ENCODE peak calls at places on chromosomes 6 and 20, in eight cellular contexts. U is WTC11, A is AG10803, H is GM06990, E is fibroblast of the aortic adventitia, I is cardiac muscle cell, G is body of pancreas, O is glutamatergic neuron. Y is an unnamed sample.

GRCh38 chr20:50439539-50440453 is 70.4 kb upstream of the PTPN1 start:
- DNase-seq in U (no peak), A (no peak), H (no peak), E (no peak), I (no peak), G (no peak), O (no peak), Y (no peak)

GRCh38 chr6:115131709-115132490 is 789.1 kb upstream of the HS3ST5 start:
- DNase-seq in U (no peak), A (no peak), H (no peak), E (no peak), I (no peak), G (no peak), O (no peak), Y (no peak)

GRCh38 chr6:10028202-10028601 is 386.7 kb downstream of the TFAP2A start:
- DNase-seq in U (no peak), A (no peak), H (no peak), E (no peak), I (no peak), G (no peak), O (no peak), Y (no peak)

GRCh38 chr20:3672864-3673550 is 8.8 kb downstream of the ADAM33 start:
- DNase-seq in U (peak; percentile 35), A (no peak), H (no peak), E (no peak), I (no peak), G (no peak), O (no peak), Y (no peak)

GRCh38 chr6:111211411-111212030 is 124.2 kb downstream of the SLC16A10 start:
- DNase-seq in U (no peak), A (no peak), H (no peak), E (no peak), I (no peak), G (no peak), O (no peak), Y (no peak)

GRCh38 chr20:53738039-53738944 is 144.7 kb upstream of the ZNF217 start:
- DNase-seq in U (peak; percentile 64), A (peak; percentile 98), H (no peak), E (no peak), I (peak; percentile 86), G (peak; percentile 81), O (peak; percentile 68), Y (peak; percentile 79)

GRCh38 chr6:158560787-158561246 is 926 bp downstream of the TMEM181 start:
- DNase-seq in U (no peak), A (peak; percentile 17), H (peak; percentile 40), E (peak; percentile 22), I (peak; percentile 28), G (peak; percentile 43), O (no peak), Y (no peak)

GRCh38 chr20:49865559-49865958 is 49.8 kb downstream of the SPATA2 start:
- DNase-seq in U (no peak), A (peak; percentile 86), H (no peak), E (peak; percentile 55), I (no peak), G (no peak), O (no peak), Y (no peak)

GRCh38 chr20:61480158-61480825 is 228.2 kb downstream of the CDH4 start:
- DNase-seq in U (peak; percentile 52), A (no peak), H (no peak), E (no peak), I (no peak), G (no peak), O (no peak), Y (no peak)

GRCh38 chr6:169378620-169379381 is 125.2 kb upstream of the THBS2 start:
- DNase-seq in U (no peak), A (no peak), H (no peak), E (no peak), I (no peak), G (no peak), O (no peak), Y (no peak)

GRCh38 chr6:11919771-11920440 is 92.2 kb upstream of the HIVEP1 start:
- DNase-seq in U (no peak), A (peak; percentile 47), H (no peak), E (no peak), I (no peak), G (no peak), O (no peak), Y (no peak)

GRCh38 chr6:9139762-9140161 is 704.4 kb upstream of the SLC35B3 start:
- DNase-seq in U (no peak), A (peak; percentile 81), H (no peak), E (peak; percentile 74), I (no peak), G (no peak), O (no peak), Y (no peak)

GRCh38 chr6:91704531-91704930 is 1117.7 kb upstream of the MAP3K7 start:
- DNase-seq in U (no peak), A (peak; percentile 3), H (no peak), E (no peak), I (no peak), G (no peak), O (no peak), Y (no peak)

GRCh38 chr20:61768926-61769832 is 296.5 kb downstream of the TAF4 start:
- DNase-seq in U (no peak), A (no peak), H (no peak), E (no peak), I (no peak), G (no peak), O (no peak), Y (no peak)

GRCh38 chr6:139748353-139749146 is 374.1 kb upstream of the CITED2 start:
- DNase-seq in U (no peak), A (peak; percentile 29), H (no peak), E (peak; percentile 86), I (peak; percentile 64), G (no peak), O (no peak), Y (peak; percentile 32)

GRCh38 chr20:36582322-36582721 is 8.9 kb downstream of the TGIF2 start:
- DNase-seq in U (no peak), A (no peak), H (no peak), E (no peak), I (no peak), G (no peak), O (no peak), Y (no peak)

GRCh38 chr6:41531591-41532582 is 14.3 kb upstream of the FOXP4 start:
- DNase-seq in U (no peak), A (peak; percentile 88), H (peak; percentile 91), E (peak; percentile 55), I (no peak), G (no peak), O (no peak), Y (no peak)

GRCh38 chr6:45327956-45328522 is at the start of gene RUNX2:
- DNase-seq in U (no peak), A (peak; percentile 89), H (no peak), E (peak; percentile 95), I (peak; percentile 17), G (no peak), O (no peak), Y (no peak)

GRCh38 chr20:44091026-44091425 is 96.0 kb downstream of the JPH2 start:
- DNase-seq in U (no peak), A (no peak), H (no peak), E (peak; percentile 20), I (no peak), G (no peak), O (no peak), Y (no peak)

GRCh38 chr6:88013554-88013953 is 34.1 kb upstream of the SPACA1 start:
- DNase-seq in U (no peak), A (no peak), H (no peak), E (no peak), I (no peak), G (no peak), O (no peak), Y (no peak)
- TF ChIP-seq CTCF in U (no peak), A (peak; percentile 20), H (peak; percentile 32), E (no peak), I (no peak), G (no peak), O (peak; percentile 12), Y (no peak)

DNA sequence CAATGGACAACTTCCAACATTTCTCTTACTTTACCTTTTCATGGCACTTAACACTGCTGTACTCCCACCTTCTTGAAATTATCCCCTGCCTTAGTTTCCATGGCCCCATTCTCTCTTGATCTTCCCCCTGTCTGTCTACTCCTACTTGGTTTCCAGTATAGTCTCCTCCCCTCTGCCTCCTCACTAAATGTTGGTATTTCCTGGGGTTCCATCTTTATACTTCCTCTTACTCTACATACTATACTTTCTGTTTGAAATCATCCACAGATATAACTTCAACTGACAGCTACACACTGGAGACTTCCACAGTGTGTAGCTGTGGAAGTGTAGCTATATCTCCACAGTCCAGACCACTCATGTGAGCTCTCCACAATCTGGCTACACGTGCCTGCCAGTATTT is 13.5 kb downstream of the ZHX3 start:
- DNase-seq in U (no peak), A (no peak), H (no peak), E (no peak), I (no peak), G (no peak), O (no peak), Y (no peak)
- TF ChIP-seq CTCF in U (no peak), A (no peak), H (no peak), E (no peak), I (no peak), G (no peak), O (no peak), Y (no peak)

DNA sequence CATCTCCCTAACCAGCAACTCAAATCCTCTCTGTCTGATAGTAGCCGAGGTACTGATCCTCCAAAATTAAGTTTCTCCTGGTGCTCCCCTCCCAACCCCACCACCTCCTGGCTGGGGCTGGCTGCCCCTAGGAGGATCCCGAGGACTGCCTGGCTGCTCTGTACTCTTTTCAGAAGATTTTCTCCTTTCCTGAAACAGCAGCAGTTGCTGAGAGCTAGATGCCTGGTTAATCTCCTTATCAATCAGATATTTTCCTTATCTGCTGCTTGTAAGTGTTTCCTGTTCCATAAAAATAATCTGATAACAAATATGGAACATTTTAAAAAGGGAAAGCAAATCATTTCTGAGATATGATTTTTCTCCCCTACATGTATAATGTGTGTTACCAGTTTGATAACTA is 52.8 kb downstream of the ZMYND8 start:
- DNase-seq in U (peak; percentile 4), A (no peak), H (no peak), E (no peak), I (no peak), G (no peak), O (no peak), Y (no peak)
- TF ChIP-seq CTCF in U (no peak), A (no peak), H (no peak), E (peak; percentile 10), I (no peak), G (no peak), O (no peak), Y (no peak)

DNA sequence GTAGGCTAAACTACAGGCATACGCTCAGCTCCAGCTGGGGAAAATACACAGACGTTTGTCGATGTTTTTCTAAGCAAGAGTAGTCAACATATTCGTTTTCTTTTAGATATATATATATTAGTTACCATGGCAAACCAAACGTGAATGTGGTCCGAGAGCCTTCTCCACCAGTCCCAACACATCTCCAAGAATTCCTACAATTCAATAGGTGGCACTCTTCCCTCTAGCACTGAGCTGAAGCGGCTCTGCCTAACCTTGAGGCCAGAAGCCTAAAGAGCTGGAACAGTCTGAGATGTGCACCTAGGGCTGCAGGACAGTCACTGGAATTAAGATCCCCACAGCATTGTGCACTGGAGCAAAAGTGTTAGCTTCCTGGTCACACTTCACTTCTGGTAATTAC is 70.3 kb upstream of the BEND3 start:
- DNase-seq in U (no peak), A (no peak), H (no peak), E (peak; percentile 12), I (peak; percentile 65), G (no peak), O (peak; percentile 17), Y (peak; percentile 55)
- TF ChIP-seq CTCF in U (no peak), A (no peak), H (no peak), E (peak; percentile 24), I (peak; percentile 46), G (peak; percentile 11), O (no peak), Y (no peak)